ENCODE peak calls at places on chromosomes 5 and 9, in seven cellular contexts. A is dermis microvascular lymphatic vessel endothelial cell; W is non-pigmented ciliary epithelial cell; K is AG08395; P is stimulated activated CD4-positive, alpha-beta T cell treated with anti-CD3 and anti-CD28 coated beads, Interleukin-4, amount 100 ng/mL, for 4 hours; N is activated effector memory CD4-positive, alpha-beta T cell treated with Interleukin-2 at 50 U/mL for 16 hours; G is iPS DF 19.7. E is an unnamed sample.

GRCh38 chr9:68794898-68795297 is 89.9 kb downstream of the PIP5K1B start:
- DNase-seq in A (no peak), W (no peak), K (no peak), P (no peak), N (no peak), G (no peak), E (no peak)

GRCh38 chr5:151082976-151083651 is 2.3 kb upstream of the TNIP1 start:
- DNase-seq in A (no peak), W (no peak), K (no peak), P (peak), N (peak), G (no peak), E (peak)

GRCh38 chr5:88861213-88861612 is 21.8 kb downstream of the MEF2C start:
- DNase-seq in A (no peak), W (no peak), K (no peak), P (no peak), N (no peak), G (no peak), E (no peak)

GRCh38 chr9:95098391-95098921 is 219.1 kb downstream of the FANCC start:
- DNase-seq in A (no peak), W (no peak), K (no peak), P (no peak), N (no peak), G (no peak), E (no peak)

GRCh38 chr5:151054713-151055112 is 26.1 kb downstream of the TNIP1 start:
- DNase-seq in A (no peak), W (no peak), K (no peak), P (no peak), N (no peak), G (no peak), E (no peak)

GRCh38 chr9:76394896-76395244 is 644 bp upstream of the RFK start:
- DNase-seq in A (peak), W (no peak), K (peak), P (peak), N (no peak), G (no peak), E (no peak)

GRCh38 chr5:170291324-170291847 is 6.2 kb downstream of the LCP2 start:
- DNase-seq in A (no peak), W (no peak), K (no peak), P (no peak), N (no peak), G (no peak), E (no peak)

GRCh38 chr9:110078626-110079025 is 129.3 kb downstream of the C9orf152 start:
- DNase-seq in A (no peak), W (no peak), K (no peak), P (no peak), N (no peak), G (no peak), E (no peak)

GRCh38 chr9:127455299-127455992 is 4.1 kb downstream of the LRSAM1 start:
- DNase-seq in A (no peak), W (no peak), K (peak), P (no peak), N (no peak), G (no peak), E (no peak)

GRCh38 chr5:113202904-113203716 is 226.5 kb downstream of the DCP2 start:
- DNase-seq in A (no peak), W (no peak), K (no peak), P (no peak), N (no peak), G (no peak), E (no peak)

GRCh38 chr5:74625742-74626241 is 14.7 kb downstream of the ENC1 start:
- DNase-seq in A (no peak), W (no peak), K (no peak), P (no peak), N (no peak), G (no peak), E (no peak)

GRCh38 chr9:14212116-14212515 is 101.8 kb downstream of the NFIB start:
- DNase-seq in A (no peak), W (no peak), K (no peak), P (no peak), N (no peak), G (no peak), E (peak)

GRCh38 chr9:19303216-19303615 is 72.7 kb downstream of the DENND4C start:
- DNase-seq in A (no peak), W (no peak), K (no peak), P (no peak), N (no peak), G (no peak), E (no peak)

GRCh38 chr9:28342815-28343338 is 769.6 kb upstream of the C9orf72 start:
- DNase-seq in A (no peak), W (no peak), K (no peak), P (no peak), N (no peak), G (no peak), E (no peak)

E was measured in epithelial cell of proximal tubule.